ENCODE peak calls at places on chromosome 4, in four cellular contexts. L is heart left ventricle; O is KBM-7; X is activated T-helper 9 cell treated with anti-CD3 and anti-CD28 coated beads, Interleukin-2, amount 50 U/mL, for 16 hours. D is an unnamed sample.

GRCh38 chr4:8607603-8608481 is 15.3 kb downstream of the CPZ start:
- DNase-seq in X (peak), O (peak), L (no peak), D (peak)

GRCh38 chr4:190014771-190015537 is 12.1 kb downstream of the FRG2 start:
- DNase-seq in X (no peak), O (no peak), L (peak), D (no peak)

GRCh38 chr4:86174496-86174895 is 185.4 kb downstream of the MAPK10 start:
- DNase-seq in X (no peak), L (no peak), O (no peak), D (no peak)

GRCh38 chr4:11704136-11704535 is 275.4 kb upstream of the HS3ST1 start:
- DNase-seq in L (no peak), O (no peak), X (no peak), D (no peak)

GRCh38 chr4:20838476-20838875 is 138.2 kb downstream of the PACRGL start:
- DNase-seq in L (no peak), X (no peak), O (no peak), D (no peak)

GRCh38 chr4:80219301-80220025 is 22.2 kb downstream of the PRDM8 start:
- DNase-seq in L (no peak), X (no peak), O (no peak), D (no peak)

GRCh38 chr4:163922302-163922701 is 427.8 kb downstream of the TMA16 start:
- DNase-seq in O (no peak), L (no peak), X (no peak), D (no peak)

GRCh38 chr4:156377036-156377700 is 423.5 kb upstream of the CTSO start:
- DNase-seq in L (no peak), X (no peak), O (no peak), D (no peak)

GRCh38 chr4:48085821-48086602 is 48.0 kb downstream of the TXK start:
- DNase-seq in X (no peak), L (no peak), O (no peak), D (no peak)

GRCh38 chr4:165301833-165302232 is 25.6 kb upstream of the MSMO1 start:
- DNase-seq in O (no peak), X (no peak), L (no peak), D (no peak)